ENCODE peak calls at places on chromosomes 3 and 15, in five cellular contexts. T is effector memory CD8-positive, alpha-beta T cell; O is T-helper 1 cell; S is pons; N is mucosa of gallbladder. X is an unnamed sample.

GRCh38 chr3:9499455-9500107 is 54.0 kb downstream of the LHFPL4 start:
- DNase-seq in S (no peak), N (no peak), T (no peak), O (no peak), X (no peak)

GRCh38 chr3:25661694-25662455 is 2.8 kb downstream of the TOP2B start:
- DNase-seq in S (no peak), N (no peak), T (no peak), O (no peak), X (no peak)

GRCh38 chr3:43996379-43997301 is 245.0 kb upstream of the TOPAZ1 start:
- DNase-seq in S (peak; percentile 24), N (no peak), O (no peak), T (no peak), X (peak; percentile 49)

GRCh38 chr3:54780336-54780735 is 147.5 kb downstream of the LRTM1 start:
- DNase-seq in N (no peak), T (no peak), S (no peak), O (no peak), X (no peak)

GRCh38 chr3:79766474-79767193 is 1.2 kb downstream of the ROBO1 start:
- DNase-seq in S (no peak), N (no peak), O (no peak), T (no peak), X (no peak)

GRCh38 chr3:172557515-172558220 is 34.4 kb upstream of the TNFSF10 start:
- DNase-seq in O (no peak), S (no peak), N (no peak), T (no peak), X (no peak)

GRCh38 chr3:127423856-127424765 is 136.3 kb upstream of the PRR20G start:
- DNase-seq in S (no peak), O (no peak), T (no peak), N (no peak), X (no peak)

GRCh38 chr3:156859578-156859977 is 33.4 kb downstream of the LEKR1 start:
- DNase-seq in N (no peak), O (no peak), T (no peak), S (no peak), X (peak; percentile 29)

GRCh38 chr3:155196131-155197075 is 97.1 kb downstream of the STRIT1 start:
- DNase-seq in N (no peak), O (no peak), T (no peak), S (no peak), X (peak; percentile 46)

GRCh38 chr3:14631687-14632444 is 19.7 kb upstream of the CCDC174 start:
- DNase-seq in O (no peak), S (no peak), N (no peak), T (no peak), X (no peak)

GRCh38 chr3:141410861-141411771 is 42.8 kb downstream of the ZBTB38 start:
- DNase-seq in O (no peak), S (peak; percentile 79), N (no peak), T (no peak), X (peak; percentile 25)

GRCh38 chr3:16508242-16508575 is 5.3 kb downstream of the RFTN1 start:
- DNase-seq in T (no peak), N (no peak), S (no peak), O (no peak), X (no peak)

GRCh38 chr15:26037369-26037768 is 174.2 kb upstream of the ATP10A start:
- DNase-seq in O (no peak), N (no peak), S (no peak), T (no peak), X (peak; percentile 41)

GRCh38 chr3:45610129-45610528 is 15.6 kb downstream of the LIMD1 start:
- DNase-seq in S (no peak), O (no peak), T (no peak), N (no peak), X (no peak)

GRCh38 chr3:194053136-194053535 is 82.8 kb upstream of the HES1 start:
- DNase-seq in N (no peak), T (no peak), O (no peak), S (no peak), X (peak; percentile 54)